ENCODE peak calls at places on chromosomes 6 and 20, in four cellular contexts. D, V, K and Q are unnamed samples.

GRCh38 chr6:24854077-24854670 is 55.5 kb upstream of the ARMH2 start:
- DNase-seq in D (no peak), V (no peak), K (no peak), Q (no peak)

GRCh38 chr20:6828794-6829423 is 61.4 kb downstream of the BMP2 start:
- DNase-seq in D (no peak), V (peak; percentile 28), K (peak; percentile 70), Q (peak; percentile 20)

GRCh38 chr6:42104095-42104806 is 38.2 kb downstream of the C6orf132 start:
- DNase-seq in D (no peak), V (peak; percentile 47), K (no peak), Q (peak; percentile 84)

GRCh38 chr6:122838060-122838780 is 49.2 kb downstream of the SMPDL3A start:
- DNase-seq in D (no peak), V (no peak), K (no peak), Q (no peak)

GRCh38 chr6:47161176-47161687 is 119.1 kb upstream of the ADGRF1 start:
- DNase-seq in D (no peak), V (no peak), K (peak; percentile 21), Q (no peak)

GRCh38 chr6:125469915-125470314 is 168.1 kb upstream of the HDDC2 start:
- DNase-seq in D (no peak), V (no peak), K (no peak), Q (no peak)

GRCh38 chr6:44650947-44651346 is 263.4 kb downstream of the CDC5L start:
- DNase-seq in D (no peak), V (no peak), K (no peak), Q (no peak)

GRCh38 chr6:49001856-49002255 is 461.2 kb downstream of the MMUT start:
- DNase-seq in D (no peak), V (no peak), K (no peak), Q (no peak)

GRCh38 chr6:140988780-140989179 is 1143.9 kb upstream of the GJE1 start:
- DNase-seq in D (no peak), V (no peak), K (no peak), Q (no peak)

GRCh38 chr6:161547617-161548016 is 273.8 kb upstream of the AGPAT4 start:
- DNase-seq in D (no peak), V (no peak), K (no peak), Q (no peak)

GRCh38 chr6:164243012-164243610 is 828.6 kb downstream of the QKI start:
- DNase-seq in D (no peak), V (no peak), K (no peak), Q (no peak)

GRCh38 chr20:57810511-57811372 is 100.9 kb upstream of the PMEPA1 start:
- DNase-seq in D (no peak), V (no peak), K (no peak), Q (no peak)

GRCh38 chr6:13014551-13015378 is 298.2 kb downstream of the PHACTR1 start:
- DNase-seq in D (no peak), V (no peak), K (no peak), Q (no peak)

GRCh38 chr6:39137235-39137634 is 22.2 kb upstream of the SAYSD1 start:
- DNase-seq in D (no peak), V (no peak), K (no peak), Q (peak; percentile 38)

GRCh38 chr20:20014659-20015058 is 2.5 kb upstream of the NAA20 start:
- DNase-seq in D (no peak), V (no peak), K (no peak), Q (no peak)

GRCh38 chr6:110828396-110828795 is 13.1 kb upstream of the CDK19 start:
- DNase-seq in D (no peak), V (no peak), K (no peak), Q (peak; percentile 9)

GRCh38 chr20:34607066-34607465 is 48.5 kb downstream of the MAP1LC3A start:
- DNase-seq in D (no peak), V (no peak), K (no peak), Q (no peak)

GRCh38 chr6:70221025-70221714 is 81.7 kb downstream of the COL9A1 start:
- DNase-seq in D (no peak), V (no peak), K (no peak), Q (peak; percentile 56)

GRCh38 chr6:1832844-1833787 is 223.4 kb downstream of the FOXC1 start:
- DNase-seq in D (no peak), V (peak; percentile 56), K (peak; percentile 33), Q (no peak)
- TF ChIP-seq POLR2A in D (no peak), V (no peak), K (no peak), Q (no peak)

GRCh38 chr20:25310268-25310920 is 62.5 kb downstream of the PYGB start:
- DNase-seq in D (peak; percentile 37), V (peak; percentile 75), K (peak; percentile 74), Q (peak; percentile 70)
- TF ChIP-seq POLR2A in D (no peak), V (no peak), K (no peak), Q (no peak)

GRCh38 chr6:27130668-27131428 is 116.7 kb upstream of the PRSS16 start:
- DNase-seq in D (no peak), V (no peak), K (no peak), Q (peak; percentile 68)

GRCh38 chr6:27128796-27129094 is 118.8 kb upstream of the PRSS16 start:
- DNase-seq in D (no peak), V (no peak), K (no peak), Q (no peak)

GRCh38 chr6:27129917-27130316 is 117.6 kb upstream of the PRSS16 start:
- DNase-seq in D (no peak), V (no peak), K (no peak), Q (no peak)

GRCh38 chr6:27127874-27128795 is 119.4 kb upstream of the PRSS16 start:
- DNase-seq in D (no peak), V (no peak), K (no peak), Q (no peak)

DNA sequence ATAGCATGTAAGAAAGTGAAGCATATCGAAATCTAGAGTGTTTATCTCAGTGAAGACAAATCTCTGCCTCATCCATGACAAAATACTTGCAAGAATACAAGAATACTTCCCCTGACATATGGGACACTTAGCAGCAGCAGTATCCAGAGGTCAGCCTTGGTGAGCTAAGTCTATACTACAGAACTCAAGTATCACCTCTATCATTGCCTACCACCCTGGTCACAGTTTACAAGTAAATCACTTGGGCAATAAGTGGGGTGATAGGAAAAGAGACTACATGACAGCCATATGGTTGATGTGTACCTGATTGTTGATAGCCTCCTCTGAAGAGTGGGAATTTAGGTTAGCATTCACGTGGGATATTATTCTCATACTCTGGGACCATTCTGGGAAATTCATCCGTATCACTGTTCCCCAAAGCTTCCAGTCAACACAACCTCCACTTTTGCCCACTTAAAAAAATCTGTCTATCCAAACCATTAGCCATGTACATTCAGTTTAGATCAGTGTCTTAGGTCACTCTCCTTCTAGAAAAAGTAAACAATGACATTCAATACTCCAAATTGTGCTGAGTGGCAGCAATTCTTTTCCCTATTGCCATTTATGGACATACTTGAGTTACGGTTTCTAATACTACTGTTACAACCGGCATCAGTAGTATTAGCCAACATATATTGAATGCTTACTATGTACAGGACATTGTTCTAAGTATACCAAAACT is 118.2 kb upstream of the PRSS16 start:
- DNase-seq in D (no peak), V (no peak), K (no peak), Q (no peak)
- TF ChIP-seq POLR2A in D (no peak), V (no peak), K (no peak), Q (peak; percentile 13)

GRCh38 chr6:153131037-153131981 is at the start of gene RGS17:
- DNase-seq in D (no peak), V (peak; percentile 47), K (no peak), Q (peak; percentile 62)
- TF ChIP-seq POLR2A in D (no peak), V (no peak), K (no peak), Q (no peak)

DNA sequence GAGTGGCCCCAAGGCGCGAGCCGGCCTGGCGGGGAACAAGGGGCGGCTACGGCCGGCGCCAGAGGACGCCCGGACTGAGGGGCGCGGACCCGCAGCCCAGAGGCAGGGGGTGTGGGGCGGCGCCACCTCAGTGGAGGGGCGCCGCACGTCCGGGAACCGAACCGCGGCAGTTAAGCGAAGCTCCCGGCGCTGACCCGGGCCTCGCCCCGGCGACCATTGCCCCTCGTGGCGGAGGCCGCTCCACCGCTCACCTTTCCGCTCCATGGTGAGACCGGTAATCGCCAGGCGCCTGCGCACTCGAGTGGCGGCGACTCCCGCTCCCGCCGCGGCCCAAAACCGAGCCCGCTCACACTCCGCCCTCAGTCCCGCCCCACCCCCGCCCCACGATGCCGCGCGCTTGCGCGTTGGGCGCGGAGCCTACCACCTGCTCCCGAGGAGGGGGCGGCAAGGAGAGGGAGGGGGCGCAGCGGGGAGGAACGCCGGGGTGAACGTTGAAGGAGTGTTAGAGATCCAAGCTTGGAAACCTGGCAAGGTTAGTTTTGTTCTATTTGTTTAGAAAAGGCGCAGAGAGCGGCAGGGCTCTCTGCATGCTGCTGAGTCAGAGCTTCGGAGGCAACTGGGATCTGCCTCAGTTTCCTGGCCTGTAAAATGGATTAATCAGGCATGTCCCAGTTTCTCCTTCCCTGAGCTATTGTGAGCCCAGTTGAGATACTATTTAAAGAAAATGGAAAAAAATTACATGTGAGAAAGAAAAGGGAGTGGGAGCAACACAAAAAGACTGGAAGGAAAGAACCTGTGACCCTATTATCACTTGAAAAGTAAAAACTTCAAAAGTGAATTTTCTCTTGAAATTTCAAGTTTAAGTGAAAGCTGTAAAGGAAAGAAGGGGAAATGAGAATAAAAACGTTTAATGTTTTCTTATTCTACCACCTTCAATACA is at the start of gene SRPK1:
- DNase-seq in D (peak; percentile 38), V (peak; percentile 80), K (peak; percentile 69), Q (peak; percentile 91)
- TF ChIP-seq POLR2A in D (no peak), V (peak; percentile 74), K (no peak), Q (peak; percentile 73)

GRCh38 chr6:30601815-30602641 is 15.0 kb downstream of the PPP1R10 start:
- DNase-seq in D (no peak), V (no peak), K (no peak), Q (no peak)
- TF ChIP-seq POLR2A in D (no peak), V (no peak), K (no peak), Q (peak; percentile 44)

DNA sequence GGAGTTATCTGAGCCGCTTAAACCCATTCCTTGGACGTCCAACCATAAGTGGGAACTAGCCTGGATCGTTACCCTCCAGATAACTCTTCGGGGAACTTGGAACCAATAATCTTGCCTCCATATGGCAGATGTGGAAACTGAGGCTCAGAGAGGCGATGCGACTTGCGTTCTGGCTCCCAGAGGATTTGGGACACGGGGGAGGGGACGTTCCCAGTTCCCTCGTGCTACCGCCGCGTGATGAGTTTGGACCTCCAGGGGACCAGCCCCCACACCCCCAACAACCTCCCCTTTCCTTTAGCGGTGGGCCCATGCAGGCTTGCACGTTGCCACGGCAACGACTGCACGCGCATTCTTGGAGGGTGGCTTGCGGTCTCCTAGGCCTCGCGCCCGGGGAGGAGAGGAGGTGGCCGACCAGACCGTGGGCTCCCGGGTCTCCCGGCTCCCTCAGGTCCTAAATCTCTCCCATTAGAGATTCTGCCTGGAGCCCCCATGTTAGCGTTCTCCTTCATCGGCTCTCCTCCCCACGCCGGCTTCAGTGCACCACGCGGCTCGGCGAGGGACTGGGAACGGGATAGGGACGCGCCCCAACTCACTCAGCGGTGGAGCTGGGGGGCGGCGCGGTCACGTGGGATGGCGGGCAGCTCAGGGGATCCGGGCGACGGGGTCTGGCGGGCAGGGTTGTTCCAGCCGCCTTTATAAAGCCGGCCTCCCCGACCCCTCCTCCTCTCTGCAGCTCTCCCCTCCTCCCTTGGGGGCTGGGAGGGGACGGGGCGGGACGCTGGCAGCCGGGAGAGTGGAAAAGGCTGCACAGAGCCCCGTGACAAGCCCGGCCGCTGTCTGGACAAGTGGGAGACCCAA is at the start of gene PLTP:
- DNase-seq in D (no peak), V (peak; percentile 77), K (peak; percentile 72), Q (peak; percentile 69)
- TF ChIP-seq POLR2A in D (no peak), V (peak; percentile 73), K (no peak), Q (peak; percentile 9)